ENCODE peak calls at places on chromosomes 12 and 14, in nine cellular contexts. Z, N, X, A, Y, B, L, J and V are unnamed samples.

GRCh38 chr12:7101047-7101693 is 7.8 kb downstream of the C1RL start:
- DNase-seq in Z (no peak), N (no peak), X (no peak), A (no peak), Y (no peak), B (no peak), L (no peak), J (peak; percentile 18), V (no peak)

GRCh38 chr12:74334770-74335169 is 202.9 kb upstream of the ATXN7L3B start:
- DNase-seq in Z (no peak), N (no peak), X (no peak), A (peak; percentile 10), Y (no peak), B (no peak), L (no peak), J (no peak), V (no peak)

GRCh38 chr14:68363841-68364711 is 428.8 kb downstream of the ZFP36L1 start:
- DNase-seq in Z (peak; percentile 10), N (no peak), X (peak; percentile 42), A (peak; percentile 85), Y (peak; percentile 85), B (no peak), L (no peak), J (peak; percentile 90), V (no peak)

GRCh38 chr14:43503508-43503907 is 1003.6 kb downstream of the FSCB start:
- DNase-seq in Z (no peak), N (no peak), X (no peak), A (peak; percentile 7), Y (no peak), B (no peak), L (no peak), J (no peak), V (no peak)

GRCh38 chr14:104973215-104974145 is 4.7 kb downstream of the AHNAK2 start:
- DNase-seq in Z (peak; percentile 67), N (peak; percentile 64), X (peak; percentile 92), A (no peak), Y (peak; percentile 80), B (no peak), L (no peak), J (peak; percentile 94), V (no peak)

GRCh38 chr12:15706010-15706676 is 83.0 kb downstream of the EPS8 start:
- DNase-seq in Z (no peak), N (no peak), X (no peak), A (peak; percentile 68), Y (no peak), B (no peak), L (no peak), J (no peak), V (no peak)

GRCh38 chr12:4700621-4701026 is 19.6 kb upstream of the GALNT8 start:
- DNase-seq in Z (peak; percentile 21), N (peak; percentile 70), X (no peak), A (peak; percentile 55), Y (peak; percentile 62), B (no peak), L (no peak), J (no peak), V (no peak)

GRCh38 chr12:9372202-9372601 is 164.0 kb upstream of the PZP start:
- DNase-seq in Z (no peak), N (no peak), X (no peak), A (peak; percentile 47), Y (no peak), B (no peak), L (no peak), J (peak; percentile 11), V (no peak)

GRCh38 chr14:30656190-30656632 is 34.1 kb downstream of the SCFD1 start:
- DNase-seq in Z (no peak), N (peak; percentile 44), X (peak; percentile 51), A (peak; percentile 73), Y (no peak), B (no peak), L (peak; percentile 45), J (peak; percentile 27), V (peak; percentile 55)

GRCh38 chr14:77822741-77823140 is 22.8 kb downstream of the ADCK1 start:
- DNase-seq in Z (no peak), N (no peak), X (no peak), A (no peak), Y (no peak), B (no peak), L (no peak), J (no peak), V (no peak)

GRCh38 chr14:64889352-64889751 is 9.6 kb upstream of the SPTB start:
- DNase-seq in Z (no peak), N (no peak), X (no peak), A (no peak), Y (no peak), B (no peak), L (no peak), J (no peak), V (no peak)
- H3K27me3 ChIP-seq in Z (no peaks in the 10 kb centered on the region), N (peaks cover 3% of the 10 kb centered on the region), X (peaks cover 9% of the 10 kb centered on the region), A (no peaks in the 10 kb centered on the region), Y (peaks cover 9% of the 10 kb centered on the region), B (peaks cover 4% of the 10 kb centered on the region), L (peaks cover 25% of the 10 kb centered on the region), J (peaks cover 14% of the 10 kb centered on the region), V (no peaks in the 10 kb centered on the region)

GRCh38 chr14:28760431-28760996 is 6.1 kb upstream of the FOXG1 start:
- DNase-seq in Z (no peak), N (no peak), X (no peak), A (no peak), Y (no peak), B (no peak), L (no peak), J (no peak), V (no peak)

GRCh38 chr14:28759658-28760313 is 6.8 kb upstream of the FOXG1 start:
- DNase-seq in Z (no peak), N (no peak), X (no peak), A (peak; percentile 67), Y (no peak), B (no peak), L (no peak), J (no peak), V (no peak)

GRCh38 chr14:28757790-28758189 is 8.8 kb upstream of the FOXG1 start:
- DNase-seq in Z (no peak), N (no peak), X (no peak), A (no peak), Y (no peak), B (no peak), L (no peak), J (no peak), V (no peak)

GRCh38 chr14:28758253-28758915 is 8.2 kb upstream of the FOXG1 start:
- DNase-seq in Z (no peak), N (no peak), X (no peak), A (no peak), Y (no peak), B (no peak), L (no peak), J (no peak), V (no peak)

GRCh38 chr14:28759056-28759657 is 7.4 kb upstream of the FOXG1 start:
- DNase-seq in Z (no peak), N (no peak), X (no peak), A (no peak), Y (no peak), B (no peak), L (no peak), J (no peak), V (no peak)
- H3K27me3 ChIP-seq in Z (peaks cover 96% of the 10 kb centered on the region), N (peaks cover 98% of the 10 kb centered on the region), X (peaks cover 99% of the 10 kb centered on the region), A (peaks cover 99% of the 10 kb centered on the region), Y (peaks cover 100% of the 10 kb centered on the region), B (peaks cover 86% of the 10 kb centered on the region), L (peaks cover 25% of the 10 kb centered on the region), J (peaks cover 50% of the 10 kb centered on the region), V (peaks cover 12% of the 10 kb centered on the region)

GRCh38 chr12:113475451-113476085 is 3.9 kb upstream of the LHX5 start:
- DNase-seq in Z (no peak), N (no peak), X (no peak), A (peak; percentile 63), Y (no peak), B (no peak), L (no peak), J (no peak), V (no peak)

GRCh38 chr12:113474635-113475436 is 3.2 kb upstream of the LHX5 start:
- DNase-seq in Z (no peak), N (no peak), X (no peak), A (no peak), Y (no peak), B (no peak), L (no peak), J (no peak), V (no peak)

GRCh38 chr12:113472191-113473190 is 820 bp upstream of the LHX5 start:
- DNase-seq in Z (no peak), N (no peak), X (no peak), A (peak; percentile 86), Y (no peak), B (no peak), L (no peak), J (no peak), V (no peak)

GRCh38 chr12:113473400-113473799 is 1.7 kb upstream of the LHX5 start:
- DNase-seq in Z (no peak), N (no peak), X (no peak), A (no peak), Y (no peak), B (no peak), L (no peak), J (no peak), V (no peak)

DNA sequence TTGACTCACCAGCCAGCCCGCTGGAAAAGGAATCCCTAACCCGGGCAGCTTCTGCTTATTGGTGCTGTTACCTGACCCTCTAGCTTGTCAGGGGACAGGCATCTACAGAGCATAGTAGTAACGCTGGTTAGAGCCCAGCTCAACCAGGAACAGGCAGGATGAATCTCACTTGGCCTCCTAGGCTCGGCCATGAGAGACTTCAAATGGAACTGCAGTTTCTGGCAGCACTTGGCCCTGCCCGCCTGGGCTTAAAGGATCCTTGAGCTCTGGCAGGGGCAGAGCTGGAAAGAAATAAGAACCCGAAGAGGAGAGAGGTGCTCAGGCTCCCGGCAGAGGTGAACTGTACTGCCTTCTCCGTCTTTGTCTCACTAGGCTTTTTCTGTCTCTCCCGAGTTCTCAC is 2.3 kb upstream of the LHX5 start:
- DNase-seq in Z (no peak), N (no peak), X (no peak), A (peak; percentile 52), Y (no peak), B (no peak), L (no peak), J (no peak), V (no peak)
- H3K27me3 ChIP-seq in Z (peaks cover 71% of the 10 kb centered on the region), N (peaks cover 100% of the 10 kb centered on the region), X (peaks cover 90% of the 10 kb centered on the region), A (peaks cover 97% of the 10 kb centered on the region), Y (peaks cover 97% of the 10 kb centered on the region), B (peaks cover 88% of the 10 kb centered on the region), L (peaks cover 23% of the 10 kb centered on the region), J (peaks cover 90% of the 10 kb centered on the region), V (peaks cover 26% of the 10 kb centered on the region)

DNA sequence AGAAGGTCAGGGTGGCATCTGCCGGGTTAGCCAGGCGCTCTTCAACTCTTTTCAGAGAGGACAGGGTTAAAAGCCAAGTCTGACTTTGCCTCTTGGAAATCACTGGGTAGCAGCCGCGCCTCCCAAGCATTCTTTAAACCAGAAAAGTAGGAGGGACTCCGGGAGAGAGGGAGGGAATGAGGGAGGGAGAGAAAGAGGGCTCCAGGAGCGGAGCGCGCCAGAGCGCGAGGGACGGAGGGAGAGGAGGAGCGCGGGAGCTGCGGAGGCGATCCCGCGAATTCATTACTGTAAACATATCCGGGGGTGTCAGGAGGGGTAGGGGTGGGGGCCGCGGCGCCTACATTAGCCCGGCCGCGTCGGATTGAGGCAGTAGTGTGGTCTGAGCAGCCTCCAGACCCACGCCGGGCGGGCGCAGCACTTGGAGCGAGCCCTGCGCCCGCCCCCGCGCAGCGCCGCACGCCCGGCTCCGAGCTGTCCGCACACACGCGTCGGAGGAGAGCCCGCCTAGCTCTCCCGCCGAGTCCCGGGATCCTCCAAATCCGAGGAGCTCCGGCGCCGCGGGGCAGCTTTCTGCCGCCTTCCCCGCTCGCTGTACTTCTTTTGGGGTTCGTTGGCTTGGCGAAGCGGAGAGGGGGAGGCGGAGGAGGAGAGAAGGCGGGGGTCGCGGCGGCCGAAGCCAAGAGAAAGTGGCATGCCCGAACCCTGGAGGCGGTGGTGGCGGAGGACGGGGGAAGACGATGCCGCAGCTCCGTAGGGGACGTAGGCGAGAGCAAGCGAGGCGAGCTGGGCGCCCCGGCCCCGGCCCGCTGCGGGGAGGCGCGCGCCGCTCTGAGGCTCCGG is 3.3 kb downstream of the FLRT2 start:
- DNase-seq in Z (peak; percentile 59), N (peak; percentile 71), X (peak; percentile 56), A (peak; percentile 95), Y (peak; percentile 67), B (no peak), L (no peak), J (peak; percentile 77), V (no peak)
- H3K27me3 ChIP-seq in Z (peaks cover 2% of the 10 kb centered on the region), N (peaks cover 10% of the 10 kb centered on the region), X (peaks cover 24% of the 10 kb centered on the region), A (peaks cover 74% of the 10 kb centered on the region), Y (peaks cover 66% of the 10 kb centered on the region), B (peaks cover 56% of the 10 kb centered on the region), L (peaks cover 10% of the 10 kb centered on the region), J (no peaks in the 10 kb centered on the region), V (no peaks in the 10 kb centered on the region)